ENCODE peak calls at places on chromosomes 6 and 20, in nine cellular contexts. K is ureter, B is NCI-H1105 treated with DMSO at 0.1 percent for 48 hours, U is GM23248, E is adrenal gland, H is HS-27A, J is EH, P is endothelial cell of umbilical vein, X is A172. L is an unnamed sample.

GRCh38 chr20:5996765-5997164 is 46.3 kb downstream of the MCM8 start:
- DNase-seq in B (no peak), K (no peak), P (no peak), U (no peak), J (no peak), E (no peak), H (no peak), X (no peak), L (peak; percentile 12)

GRCh38 chr6:53979468-53980067 is 131.7 kb upstream of the MLIP start:
- DNase-seq in U (peak; percentile 58), E (no peak), B (peak; percentile 58), H (no peak), J (peak; percentile 49), P (peak; percentile 64), K (no peak), X (peak; percentile 41), L (peak; percentile 26)

GRCh38 chr6:151041686-151042085 is 176.2 kb downstream of the MTHFD1L start:
- DNase-seq in E (no peak), B (no peak), J (no peak), H (no peak), K (no peak), X (no peak), P (no peak), U (no peak), L (no peak)

GRCh38 chr20:56222201-56222600 is 26.3 kb upstream of the MC3R start:
- DNase-seq in P (no peak), J (no peak), B (no peak), H (peak; percentile 9), U (peak; percentile 23), X (no peak), E (no peak), K (no peak), L (no peak)

GRCh38 chr6:3913958-3914337 is 64.8 kb downstream of the FAM50B start:
- DNase-seq in H (no peak), U (peak; percentile 12), J (no peak), B (no peak), P (no peak), X (peak; percentile 26), E (peak; percentile 25), K (no peak), L (no peak)

GRCh38 chr20:14960837-14961236 is 623.4 kb upstream of the FLRT3 start:
- DNase-seq in E (no peak), U (no peak), K (no peak), P (no peak), B (no peak), H (no peak), J (no peak), X (no peak), L (no peak)

GRCh38 chr6:151007069-151007468 is 141.6 kb downstream of the MTHFD1L start:
- DNase-seq in E (no peak), H (no peak), X (no peak), B (no peak), P (no peak), K (no peak), U (no peak), J (no peak), L (no peak)

GRCh38 chr6:138692058-138692977 is 81.3 kb upstream of the CCDC28A start:
- DNase-seq in H (peak; percentile 17), P (peak; percentile 68), X (peak; percentile 18), K (no peak), J (peak; percentile 63), B (peak; percentile 55), E (peak; percentile 72), U (peak; percentile 79), L (peak; percentile 90)

GRCh38 chr6:63963756-63964315 is 328.2 kb downstream of the PHF3 start:
- DNase-seq in B (no peak), J (no peak), E (no peak), H (no peak), U (no peak), K (no peak), X (no peak), P (no peak), L (no peak)

GRCh38 chr6:166307082-166307980 is 861 bp downstream of the PRR18 start:
- DNase-seq in J (no peak), P (no peak), K (no peak), H (no peak), U (peak; percentile 39), E (no peak), B (no peak), X (no peak), L (peak; percentile 13)

GRCh38 chr20:60835883-60836282 is 416.2 kb upstream of the CDH4 start:
- DNase-seq in B (no peak), U (no peak), X (no peak), K (no peak), P (no peak), E (no peak), J (no peak), H (no peak), L (no peak)

GRCh38 chr6:1607557-1608221 is 2.0 kb upstream of the FOXC1 start:
- DNase-seq in U (peak; percentile 31), J (no peak), B (peak; percentile 60), P (peak; percentile 11), E (no peak), X (no peak), H (no peak), K (no peak), L (no peak)

GRCh38 chr20:59776626-59777320 is 156.7 kb downstream of the SYCP2 start:
- DNase-seq in X (no peak), U (no peak), K (peak; percentile 35), J (no peak), E (peak; percentile 10), H (no peak), B (no peak), P (no peak), L (no peak)

GRCh38 chr6:158505194-158505593 is 54.7 kb upstream of the TMEM181 start:
- DNase-seq in H (no peak), J (no peak), B (no peak), P (no peak), U (no peak), K (no peak), X (no peak), E (no peak), L (no peak)

GRCh38 chr20:9411833-9412232 is 102.6 kb upstream of the LAMP5 start:
- DNase-seq in E (no peak), J (no peak), P (no peak), U (no peak), H (no peak), K (no peak), X (no peak), B (no peak), L (no peak)

GRCh38 chr6:10510592-10511367 is 10.4 kb upstream of the GCNT2 start:
- DNase-seq in K (peak; percentile 67), P (peak; percentile 75), X (peak; percentile 49), B (peak; percentile 72), U (peak; percentile 35), J (peak; percentile 39), H (no peak), E (peak; percentile 67), L (peak; percentile 73)

GRCh38 chr6:10610289-10610688 is 84.1 kb downstream of the C6orf52 start:
- DNase-seq in X (no peak), P (no peak), B (no peak), J (peak; percentile 35), E (no peak), H (no peak), K (peak; percentile 49), U (peak; percentile 1), L (no peak)

GRCh38 chr6:38755874-38756273 is 40.8 kb downstream of the DNAH8 start:
- DNase-seq in E (no peak), K (no peak), H (no peak), J (no peak), X (no peak), U (no peak), B (no peak), P (peak; percentile 12), L (no peak)

GRCh38 chr6:87628424-87628823 is 38.5 kb downstream of the ORC3 start:
- DNase-seq in U (no peak), H (no peak), P (no peak), J (no peak), X (no peak), K (no peak), E (no peak), B (no peak), L (no peak)

GRCh38 chr6:134921276-134921979 is 28.5 kb downstream of the ALDH8A1 start:
- DNase-seq in P (no peak), X (no peak), E (no peak), K (no peak), U (no peak), J (no peak), B (no peak), H (no peak), L (no peak)

GRCh38 chr6:99822741-99823512 is 171.1 kb downstream of the MCHR2 start:
- DNase-seq in E (no peak), X (peak; percentile 57), B (peak; percentile 41), J (peak; percentile 72), H (peak; percentile 8), K (no peak), U (peak; percentile 84), P (peak; percentile 49), L (peak; percentile 10)

GRCh38 chr6:148998704-148999103 is 251.9 kb downstream of the UST start:
- DNase-seq in J (peak; percentile 52), B (no peak), H (no peak), P (no peak), K (no peak), U (peak; percentile 27), E (no peak), X (peak; percentile 11), L (no peak)

GRCh38 chr20:64035933-64036345 is at the start of gene C20orf204:
- DNase-seq in U (no peak), P (no peak), B (no peak), H (no peak), J (no peak), X (no peak), E (no peak), K (no peak), L (no peak)

GRCh38 chr6:15061176-15061575 is 184.7 kb upstream of the JARID2 start:
- DNase-seq in P (no peak), E (no peak), U (no peak), X (peak; percentile 8), K (no peak), B (no peak), J (no peak), H (no peak), L (no peak)

GRCh38 chr6:142566628-142567396 is 265.0 kb downstream of the ADGRG6 start:
- DNase-seq in E (peak; percentile 71), K (peak; percentile 60), X (peak; percentile 63), P (peak; percentile 62), J (peak; percentile 69), U (peak; percentile 78), H (peak; percentile 46), B (peak; percentile 36), L (peak; percentile 54)

GRCh38 chr6:143059616-143060353 is 904 bp upstream of the AIG1 start:
- DNase-seq in P (peak; percentile 68), E (no peak), B (peak; percentile 28), K (peak; percentile 67), U (peak; percentile 76), J (peak; percentile 80), X (peak; percentile 76), H (peak; percentile 29), L (no peak)

GRCh38 chr6:163536770-163537169 is 122.3 kb downstream of the QKI start:
- DNase-seq in B (no peak), J (peak; percentile 60), X (peak; percentile 9), P (peak; percentile 42), K (no peak), U (peak; percentile 40), E (no peak), H (no peak), L (no peak)

GRCh38 chr20:53815509-53815908 is 221.9 kb upstream of the ZNF217 start:
- DNase-seq in B (no peak), J (no peak), U (no peak), K (no peak), E (no peak), P (no peak), H (no peak), X (no peak), L (no peak)

GRCh38 chr20:20210327-20210726 is 157.6 kb upstream of the INSM1 start:
- DNase-seq in X (peak; percentile 43), K (no peak), E (no peak), U (peak; percentile 13), B (no peak), J (peak; percentile 21), P (no peak), H (no peak), L (no peak)

GRCh38 chr20:25408890-25409289 is 1.4 kb downstream of the GINS1 start:
- DNase-seq in K (no peak), P (no peak), H (no peak), B (no peak), U (no peak), E (no peak), X (no peak), J (no peak), L (no peak)